ENCODE peak calls at places on chromosome 9, in nine cellular contexts. One of them, this sample, is unnamed. For H3K4me1, the result is how much of the 10 kb centered on the place peaks cover.

GRCh38 chr9:80501635-80502034 is 929.9 kb downstream of the TLE4 start:
- DNase-seq in CD4-positive, CD25-positive, alpha-beta regulatory T cell: no peak
- DNase-seq in cardiac muscle cell: no peak
- DNase-seq in aorta: no peak
- DNase-seq in OCI-LY7: no peak
- DNase-seq in BE2C: no peak
- DNase-seq in PC-3: no peak
- DNase-seq in spleen: no peak
- DNase-seq in heart right ventricle: no peak
- DNase-seq in this sample: no peak

GRCh38 chr9:99071313-99072039 is 33.4 kb upstream of the TGFBR1 start:
- DNase-seq in CD4-positive, CD25-positive, alpha-beta regulatory T cell: no peak
- DNase-seq in cardiac muscle cell: no peak
- DNase-seq in aorta: peak
- DNase-seq in OCI-LY7: no peak
- DNase-seq in BE2C: no peak
- DNase-seq in PC-3: no peak
- DNase-seq in spleen: no peak
- DNase-seq in heart right ventricle: no peak
- DNase-seq in this sample: no peak

GRCh38 chr9:118028225-118028624 is 324.0 kb downstream of the TLR4 start:
- DNase-seq in CD4-positive, CD25-positive, alpha-beta regulatory T cell: no peak
- DNase-seq in cardiac muscle cell: no peak
- DNase-seq in aorta: no peak
- DNase-seq in OCI-LY7: no peak
- DNase-seq in BE2C: no peak
- DNase-seq in PC-3: no peak
- DNase-seq in spleen: no peak
- DNase-seq in heart right ventricle: no peak
- DNase-seq in this sample: no peak

GRCh38 chr9:38339087-38339486 is 53.4 kb upstream of the ALDH1B1 start:
- DNase-seq in CD4-positive, CD25-positive, alpha-beta regulatory T cell: no peak
- DNase-seq in cardiac muscle cell: no peak
- DNase-seq in aorta: no peak
- DNase-seq in OCI-LY7: no peak
- DNase-seq in BE2C: no peak
- DNase-seq in PC-3: peak
- DNase-seq in spleen: no peak
- DNase-seq in heart right ventricle: no peak
- DNase-seq in this sample: no peak

GRCh38 chr9:37341704-37342103 is 80.8 kb upstream of the GRHPR start:
- DNase-seq in CD4-positive, CD25-positive, alpha-beta regulatory T cell: no peak
- DNase-seq in cardiac muscle cell: no peak
- DNase-seq in aorta: no peak
- DNase-seq in OCI-LY7: no peak
- DNase-seq in BE2C: no peak
- DNase-seq in PC-3: no peak
- DNase-seq in spleen: no peak
- DNase-seq in heart right ventricle: no peak
- DNase-seq in this sample: no peak

GRCh38 chr9:99588747-99589146 is 232.9 kb upstream of the NR4A3 start:
- DNase-seq in CD4-positive, CD25-positive, alpha-beta regulatory T cell: no peak
- DNase-seq in cardiac muscle cell: no peak
- DNase-seq in aorta: no peak
- DNase-seq in OCI-LY7: no peak
- DNase-seq in BE2C: no peak
- DNase-seq in PC-3: no peak
- DNase-seq in spleen: no peak
- DNase-seq in heart right ventricle: no peak
- DNase-seq in this sample: no peak

GRCh38 chr9:84139296-84140100 is 158.9 kb downstream of the RMI1 start:
- DNase-seq in CD4-positive, CD25-positive, alpha-beta regulatory T cell: no peak
- DNase-seq in cardiac muscle cell: no peak
- DNase-seq in aorta: no peak
- DNase-seq in OCI-LY7: peak
- DNase-seq in BE2C: no peak
- DNase-seq in PC-3: peak
- DNase-seq in spleen: no peak
- DNase-seq in heart right ventricle: no peak
- DNase-seq in this sample: peak

GRCh38 chr9:138096192-138096845 is 218.7 kb downstream of the CACNA1B start:
- DNase-seq in CD4-positive, CD25-positive, alpha-beta regulatory T cell: no peak
- DNase-seq in cardiac muscle cell: no peak
- DNase-seq in aorta: peak
- DNase-seq in OCI-LY7: no peak
- DNase-seq in BE2C: peak
- DNase-seq in PC-3: no peak
- DNase-seq in spleen: no peak
- DNase-seq in heart right ventricle: no peak
- DNase-seq in this sample: no peak

GRCh38 chr9:137028013-137028280 is at the start of gene ABCA2:
- DNase-seq in CD4-positive, CD25-positive, alpha-beta regulatory T cell: no peak
- DNase-seq in cardiac muscle cell: no peak
- DNase-seq in aorta: no peak
- DNase-seq in OCI-LY7: peak
- DNase-seq in BE2C: no peak
- DNase-seq in PC-3: no peak
- DNase-seq in spleen: no peak
- DNase-seq in heart right ventricle: no peak
- DNase-seq in this sample: no peak

GRCh38 chr9:6766606-6767005 is 8.8 kb downstream of the KDM4C start:
- DNase-seq in CD4-positive, CD25-positive, alpha-beta regulatory T cell: no peak
- DNase-seq in cardiac muscle cell: no peak
- DNase-seq in aorta: no peak
- DNase-seq in OCI-LY7: no peak
- DNase-seq in BE2C: no peak
- DNase-seq in PC-3: no peak
- DNase-seq in spleen: no peak
- DNase-seq in heart right ventricle: no peak
- DNase-seq in this sample: no peak

GRCh38 chr9:6777218-6777902 is 19.6 kb downstream of the KDM4C start:
- DNase-seq in CD4-positive, CD25-positive, alpha-beta regulatory T cell: no peak
- DNase-seq in cardiac muscle cell: peak
- DNase-seq in aorta: no peak
- DNase-seq in OCI-LY7: no peak
- DNase-seq in BE2C: no peak
- DNase-seq in PC-3: no peak
- DNase-seq in spleen: no peak
- DNase-seq in heart right ventricle: no peak
- DNase-seq in this sample: no peak

DNA sequence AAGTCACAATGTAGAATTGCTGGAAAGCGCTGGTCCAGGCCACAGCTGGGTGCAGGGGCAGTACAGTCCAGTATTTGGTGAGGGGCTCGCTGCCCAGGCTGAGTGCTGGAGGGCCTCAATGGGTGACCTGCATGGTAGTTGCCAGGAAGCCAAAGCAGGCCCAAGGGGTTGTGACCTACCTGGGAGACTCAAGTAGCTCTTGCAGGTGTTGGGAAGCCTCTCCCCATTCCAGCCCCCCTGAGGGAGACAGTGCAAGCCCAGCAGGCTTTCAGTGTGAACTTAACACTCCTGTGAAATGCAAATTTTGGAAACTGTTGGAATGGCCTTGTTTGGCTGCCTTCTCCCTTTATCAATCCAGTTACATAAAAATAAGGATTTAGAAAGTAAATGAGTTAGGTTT is 13.9 kb downstream of the KDM4C start:
- DNase-seq in CD4-positive, CD25-positive, alpha-beta regulatory T cell: no peak
- DNase-seq in cardiac muscle cell: no peak
- DNase-seq in aorta: no peak
- DNase-seq in OCI-LY7: no peak
- DNase-seq in BE2C: no peak
- DNase-seq in PC-3: no peak
- DNase-seq in spleen: no peak
- DNase-seq in heart right ventricle: no peak
- DNase-seq in this sample: no peak
- H3K4me1 ChIP-seq in CD4-positive, CD25-positive, alpha-beta regulatory T cell: under half
- H3K4me1 ChIP-seq in cardiac muscle cell: under half
- H3K4me1 ChIP-seq in aorta: under half
- H3K4me1 ChIP-seq in OCI-LY7: under half
- H3K4me1 ChIP-seq in BE2C: under half
- H3K4me1 ChIP-seq in PC-3: under half
- H3K4me1 ChIP-seq in spleen: under half
- H3K4me1 ChIP-seq in heart right ventricle: under half
- H3K4me1 ChIP-seq in this sample: under half

GRCh38 chr9:134393582-134394280 is 67.5 kb downstream of the RXRA start:
- DNase-seq in CD4-positive, CD25-positive, alpha-beta regulatory T cell: no peak
- DNase-seq in cardiac muscle cell: no peak
- DNase-seq in aorta: no peak
- DNase-seq in OCI-LY7: no peak
- DNase-seq in BE2C: no peak
- DNase-seq in PC-3: no peak
- DNase-seq in spleen: no peak
- DNase-seq in heart right ventricle: no peak
- DNase-seq in this sample: no peak

GRCh38 chr9:134391319-134392231 is 65.3 kb downstream of the RXRA start:
- DNase-seq in CD4-positive, CD25-positive, alpha-beta regulatory T cell: peak
- DNase-seq in cardiac muscle cell: no peak
- DNase-seq in aorta: no peak
- DNase-seq in OCI-LY7: no peak
- DNase-seq in BE2C: no peak
- DNase-seq in PC-3: no peak
- DNase-seq in spleen: peak
- DNase-seq in heart right ventricle: no peak
- DNase-seq in this sample: no peak

GRCh38 chr9:134390947-134391318 is 64.7 kb downstream of the RXRA start:
- DNase-seq in CD4-positive, CD25-positive, alpha-beta regulatory T cell: peak
- DNase-seq in cardiac muscle cell: no peak
- DNase-seq in aorta: no peak
- DNase-seq in OCI-LY7: no peak
- DNase-seq in BE2C: no peak
- DNase-seq in PC-3: no peak
- DNase-seq in spleen: peak
- DNase-seq in heart right ventricle: no peak
- DNase-seq in this sample: no peak

GRCh38 chr9:134395002-134395517 is 68.8 kb downstream of the RXRA start:
- DNase-seq in CD4-positive, CD25-positive, alpha-beta regulatory T cell: no peak
- DNase-seq in cardiac muscle cell: no peak
- DNase-seq in aorta: no peak
- DNase-seq in OCI-LY7: no peak
- DNase-seq in BE2C: no peak
- DNase-seq in PC-3: no peak
- DNase-seq in spleen: no peak
- DNase-seq in heart right ventricle: no peak
- DNase-seq in this sample: no peak

DNA sequence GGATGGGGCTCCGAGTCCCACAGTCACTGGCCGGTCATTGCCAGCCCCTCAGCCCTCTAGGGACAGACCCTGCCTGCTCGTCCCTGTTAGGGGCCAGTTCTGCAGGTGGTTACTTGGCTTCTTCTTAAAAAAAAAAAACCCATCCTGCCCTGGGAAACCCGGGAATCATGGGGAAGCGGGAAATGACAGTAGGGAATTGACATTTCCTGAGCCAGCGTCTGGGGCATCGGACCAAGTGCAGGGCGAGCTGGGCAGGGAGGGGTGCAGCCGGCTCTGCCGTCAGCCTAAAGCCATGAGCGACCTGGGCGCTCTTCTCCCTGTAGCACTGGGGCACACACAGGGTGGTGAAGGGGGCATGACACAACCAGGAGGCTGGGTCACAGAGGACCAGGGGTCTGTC is 66.6 kb downstream of the RXRA start:
- DNase-seq in CD4-positive, CD25-positive, alpha-beta regulatory T cell: no peak
- DNase-seq in cardiac muscle cell: no peak
- DNase-seq in aorta: no peak
- DNase-seq in OCI-LY7: no peak
- DNase-seq in BE2C: no peak
- DNase-seq in PC-3: no peak
- DNase-seq in spleen: no peak
- DNase-seq in heart right ventricle: no peak
- DNase-seq in this sample: no peak
- H3K4me1 ChIP-seq in CD4-positive, CD25-positive, alpha-beta regulatory T cell: half or more
- H3K4me1 ChIP-seq in cardiac muscle cell: under half
- H3K4me1 ChIP-seq in aorta: under half
- H3K4me1 ChIP-seq in OCI-LY7: under half
- H3K4me1 ChIP-seq in BE2C: under half
- H3K4me1 ChIP-seq in PC-3: under half
- H3K4me1 ChIP-seq in spleen: half or more
- H3K4me1 ChIP-seq in heart right ventricle: half or more
- H3K4me1 ChIP-seq in this sample: under half

GRCh38 chr9:124329996-124330714 is 72.4 kb downstream of the NEK6 start:
- DNase-seq in CD4-positive, CD25-positive, alpha-beta regulatory T cell: no peak
- DNase-seq in cardiac muscle cell: no peak
- DNase-seq in aorta: no peak
- DNase-seq in OCI-LY7: no peak
- DNase-seq in BE2C: no peak
- DNase-seq in PC-3: no peak
- DNase-seq in spleen: no peak
- DNase-seq in heart right ventricle: no peak
- DNase-seq in this sample: no peak
- H3K4me1 ChIP-seq in CD4-positive, CD25-positive, alpha-beta regulatory T cell: under half
- H3K4me1 ChIP-seq in cardiac muscle cell: under half
- H3K4me1 ChIP-seq in aorta: under half
- H3K4me1 ChIP-seq in OCI-LY7: under half
- H3K4me1 ChIP-seq in BE2C: under half
- H3K4me1 ChIP-seq in PC-3: under half
- H3K4me1 ChIP-seq in spleen: under half
- H3K4me1 ChIP-seq in heart right ventricle: under half
- H3K4me1 ChIP-seq in this sample: under half

DNA sequence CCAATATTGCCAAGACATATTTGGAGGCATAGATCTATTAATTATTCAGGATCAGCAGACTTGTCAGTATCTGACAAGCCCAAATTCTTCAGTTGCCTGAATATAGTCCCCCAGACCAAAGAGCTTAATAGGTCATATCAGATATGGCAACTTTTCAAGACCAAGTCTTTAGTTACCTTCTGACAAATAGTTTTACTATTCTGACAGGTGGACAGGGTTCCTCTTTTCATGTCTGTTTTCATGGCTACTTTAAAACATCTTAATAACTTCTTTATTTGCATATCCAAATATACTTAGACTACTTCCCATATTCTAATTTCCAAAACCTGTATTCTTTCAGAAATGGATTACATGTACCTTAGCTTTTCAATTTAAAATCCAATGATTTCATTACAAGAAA is 65.4 kb downstream of the AUH start:
- DNase-seq in CD4-positive, CD25-positive, alpha-beta regulatory T cell: no peak
- DNase-seq in cardiac muscle cell: no peak
- DNase-seq in aorta: no peak
- DNase-seq in OCI-LY7: peak
- DNase-seq in BE2C: no peak
- DNase-seq in PC-3: no peak
- DNase-seq in spleen: no peak
- DNase-seq in heart right ventricle: no peak
- DNase-seq in this sample: no peak
- H3K4me1 ChIP-seq in CD4-positive, CD25-positive, alpha-beta regulatory T cell: under half
- H3K4me1 ChIP-seq in cardiac muscle cell: under half
- H3K4me1 ChIP-seq in aorta: under half
- H3K4me1 ChIP-seq in OCI-LY7: under half
- H3K4me1 ChIP-seq in BE2C: under half
- H3K4me1 ChIP-seq in PC-3: under half
- H3K4me1 ChIP-seq in spleen: under half
- H3K4me1 ChIP-seq in heart right ventricle: under half
- H3K4me1 ChIP-seq in this sample: under half

DNA sequence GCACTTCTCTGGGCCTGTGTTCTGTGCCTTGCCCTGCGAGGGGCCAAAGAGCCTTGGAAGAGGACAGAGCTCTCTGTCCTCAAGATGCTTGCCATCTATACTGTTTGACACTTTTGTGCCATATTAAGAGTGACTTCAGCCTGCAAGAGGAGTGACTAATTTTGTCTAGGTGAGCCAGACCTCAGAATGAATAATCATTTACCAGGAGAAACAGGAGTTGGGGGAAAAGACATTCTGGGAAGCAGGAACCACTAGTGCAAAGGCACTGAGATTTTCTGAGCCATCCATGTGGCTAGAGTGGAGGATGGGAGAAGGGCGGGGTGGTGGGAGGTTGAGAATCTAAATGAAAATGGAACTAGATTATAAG is 1.9 kb downstream of the GSN start:
- DNase-seq in CD4-positive, CD25-positive, alpha-beta regulatory T cell: no peak
- DNase-seq in cardiac muscle cell: no peak
- DNase-seq in aorta: no peak
- DNase-seq in OCI-LY7: no peak
- DNase-seq in BE2C: no peak
- DNase-seq in PC-3: peak
- DNase-seq in spleen: no peak
- DNase-seq in heart right ventricle: no peak
- DNase-seq in this sample: no peak
- H3K4me1 ChIP-seq in CD4-positive, CD25-positive, alpha-beta regulatory T cell: under half
- H3K4me1 ChIP-seq in cardiac muscle cell: under half
- H3K4me1 ChIP-seq in aorta: under half
- H3K4me1 ChIP-seq in OCI-LY7: under half
- H3K4me1 ChIP-seq in BE2C: under half
- H3K4me1 ChIP-seq in PC-3: under half
- H3K4me1 ChIP-seq in spleen: half or more
- H3K4me1 ChIP-seq in heart right ventricle: half or more
- H3K4me1 ChIP-seq in this sample: under half